ENCODE peak calls at places on chromosomes 7 and 10, in nine cellular contexts. One of them, this sample, is unnamed. For H3K27me3 and H3K4me1, the result is how much of the 10 kb centered on the place peaks cover.

GRCh38 chr7:2099036-2099957 is 133.4 kb downstream of the MAD1L1 start:
- DNase-seq in ascending aorta: no peak
- DNase-seq in SJSA1: no peak
- DNase-seq in pancreas: no peak
- DNase-seq in body of pancreas: no peak
- DNase-seq in small intestine: no peak
- DNase-seq in Peyer's patch: no peak
- DNase-seq in endodermal cell: no peak
- DNase-seq in hepatocyte: no peak
- DNase-seq in this sample: no peak

GRCh38 chr7:134757938-134758337 is 21.5 kb upstream of the CALD1 start:
- DNase-seq in hepatocyte: no peak
- DNase-seq in pancreas: no peak
- DNase-seq in endodermal cell: no peak
- DNase-seq in Peyer's patch: no peak
- DNase-seq in small intestine: no peak
- DNase-seq in body of pancreas: no peak
- DNase-seq in ascending aorta: no peak
- DNase-seq in SJSA1: no peak
- DNase-seq in this sample: no peak

GRCh38 chr10:35398355-35398754 is 62.0 kb downstream of the CCNY start:
- DNase-seq in SJSA1: no peak
- DNase-seq in endodermal cell: no peak
- DNase-seq in small intestine: no peak
- DNase-seq in hepatocyte: no peak
- DNase-seq in Peyer's patch: no peak
- DNase-seq in pancreas: no peak
- DNase-seq in ascending aorta: no peak
- DNase-seq in body of pancreas: no peak
- DNase-seq in this sample: no peak

GRCh38 chr7:34756691-34757090 is 98.7 kb downstream of the NPSR1 start:
- DNase-seq in ascending aorta: no peak
- DNase-seq in SJSA1: no peak
- DNase-seq in Peyer's patch: no peak
- DNase-seq in pancreas: no peak
- DNase-seq in endodermal cell: no peak
- DNase-seq in body of pancreas: no peak
- DNase-seq in hepatocyte: no peak
- DNase-seq in small intestine: no peak
- DNase-seq in this sample: no peak

GRCh38 chr7:90988523-90988922 is 275.7 kb upstream of the FZD1 start:
- DNase-seq in Peyer's patch: no peak
- DNase-seq in ascending aorta: no peak
- DNase-seq in hepatocyte: no peak
- DNase-seq in body of pancreas: no peak
- DNase-seq in SJSA1: no peak
- DNase-seq in pancreas: no peak
- DNase-seq in endodermal cell: no peak
- DNase-seq in small intestine: no peak
- DNase-seq in this sample: no peak

GRCh38 chr10:70863470-70864160 is 24.8 kb downstream of the PCBD1 start:
- DNase-seq in small intestine: no peak
- DNase-seq in SJSA1: peak
- DNase-seq in endodermal cell: no peak
- DNase-seq in pancreas: no peak
- DNase-seq in hepatocyte: no peak
- DNase-seq in ascending aorta: no peak
- DNase-seq in body of pancreas: no peak
- DNase-seq in Peyer's patch: no peak
- DNase-seq in this sample: no peak

GRCh38 chr7:69873512-69873911 is 275.2 kb downstream of the AUTS2 start:
- DNase-seq in hepatocyte: no peak
- DNase-seq in Peyer's patch: no peak
- DNase-seq in body of pancreas: no peak
- DNase-seq in endodermal cell: no peak
- DNase-seq in pancreas: no peak
- DNase-seq in small intestine: no peak
- DNase-seq in SJSA1: no peak
- DNase-seq in ascending aorta: no peak
- DNase-seq in this sample: no peak

GRCh38 chr7:707296-708000 is 19.1 kb upstream of the DNAAF5 start:
- DNase-seq in body of pancreas: no peak
- DNase-seq in hepatocyte: peak
- DNase-seq in ascending aorta: no peak
- DNase-seq in pancreas: no peak
- DNase-seq in small intestine: no peak
- DNase-seq in Peyer's patch: no peak
- DNase-seq in endodermal cell: no peak
- DNase-seq in SJSA1: no peak
- DNase-seq in this sample: no peak

DNA sequence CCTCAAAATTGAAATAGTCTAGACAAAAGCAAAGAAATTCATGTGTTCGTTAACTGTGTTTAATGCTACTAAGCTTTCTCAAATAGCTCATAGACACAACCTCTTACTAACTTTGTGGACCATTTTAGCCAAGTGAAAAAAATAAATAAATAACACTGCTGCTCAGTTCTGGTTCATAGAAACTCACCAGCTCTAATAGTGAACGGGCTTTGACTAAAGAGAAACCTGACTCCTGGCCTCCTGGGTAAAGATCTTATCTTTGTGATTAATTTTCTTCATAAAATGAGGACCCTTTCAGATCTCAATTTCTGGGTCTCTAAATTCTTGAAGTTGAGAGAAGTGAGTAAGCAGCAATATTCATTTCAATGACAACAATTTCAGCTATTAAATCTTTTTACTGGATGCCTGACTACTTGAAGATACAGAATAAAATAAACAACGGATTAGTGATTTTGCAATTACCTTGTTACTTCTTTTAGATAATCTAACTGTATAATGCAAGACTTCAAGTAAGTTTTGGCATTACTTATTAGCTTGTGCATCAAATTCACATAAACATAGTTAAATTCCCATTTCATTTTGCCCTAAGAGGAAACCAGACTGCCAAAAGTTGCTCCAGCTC is 3.1 kb downstream of the CADPS2 start:
- DNase-seq in Peyer's patch: no peak
- DNase-seq in hepatocyte: no peak
- DNase-seq in ascending aorta: no peak
- DNase-seq in small intestine: no peak
- DNase-seq in body of pancreas: no peak
- DNase-seq in endodermal cell: no peak
- DNase-seq in SJSA1: no peak
- DNase-seq in pancreas: no peak
- DNase-seq in this sample: no peak
- H3K27me3 ChIP-seq in Peyer's patch: under half
- H3K27me3 ChIP-seq in hepatocyte: under half
- H3K27me3 ChIP-seq in ascending aorta: under half
- H3K27me3 ChIP-seq in small intestine: under half
- H3K27me3 ChIP-seq in body of pancreas: under half
- H3K27me3 ChIP-seq in endodermal cell: under half
- H3K27me3 ChIP-seq in SJSA1: under half
- H3K27me3 ChIP-seq in pancreas: under half
- H3K27me3 ChIP-seq in this sample: under half

DNA sequence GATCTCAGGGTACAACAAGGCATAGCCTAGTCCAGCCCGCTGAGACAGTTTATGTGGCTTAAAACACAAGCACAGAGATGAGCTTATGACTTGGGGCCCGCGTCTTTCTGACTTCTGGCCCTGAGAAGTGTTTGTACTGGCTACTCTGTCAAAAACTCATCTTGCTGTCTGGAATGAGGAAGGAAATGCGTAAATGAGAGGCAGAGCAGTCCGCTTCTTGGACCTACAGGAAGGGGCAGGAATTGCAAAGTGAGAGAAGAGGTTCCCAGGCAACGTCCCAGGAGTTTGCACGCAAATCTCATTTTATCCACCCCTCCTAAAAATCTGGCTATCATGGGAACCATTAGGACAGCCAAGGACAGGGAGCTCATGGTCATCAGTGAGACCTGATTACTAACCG is 5.5 kb downstream of the ANXA11 start:
- DNase-seq in hepatocyte: peak
- DNase-seq in pancreas: no peak
- DNase-seq in Peyer's patch: no peak
- DNase-seq in endodermal cell: peak
- DNase-seq in small intestine: peak
- DNase-seq in body of pancreas: peak
- DNase-seq in ascending aorta: no peak
- DNase-seq in SJSA1: no peak
- DNase-seq in this sample: peak
- H3K4me3 ChIP-seq in hepatocyte: no peak
- H3K4me3 ChIP-seq in pancreas: no peak
- H3K4me3 ChIP-seq in Peyer's patch: no peak
- H3K4me3 ChIP-seq in endodermal cell: no peak
- H3K4me3 ChIP-seq in small intestine: no peak
- H3K4me3 ChIP-seq in body of pancreas: no peak
- H3K4me3 ChIP-seq in ascending aorta: peak
- H3K4me3 ChIP-seq in SJSA1: no peak
- H3K4me3 ChIP-seq in this sample: no peak

GRCh38 chr7:44272456-44272855 is 52.9 kb downstream of the CAMK2B start:
- DNase-seq in hepatocyte: no peak
- DNase-seq in SJSA1: no peak
- DNase-seq in small intestine: no peak
- DNase-seq in Peyer's patch: no peak
- DNase-seq in ascending aorta: no peak
- DNase-seq in pancreas: no peak
- DNase-seq in endodermal cell: no peak
- DNase-seq in body of pancreas: no peak
- DNase-seq in this sample: no peak

GRCh38 chr7:44267719-44268413 is 57.5 kb downstream of the CAMK2B start:
- DNase-seq in body of pancreas: no peak
- DNase-seq in Peyer's patch: no peak
- DNase-seq in small intestine: no peak
- DNase-seq in SJSA1: no peak
- DNase-seq in ascending aorta: no peak
- DNase-seq in endodermal cell: no peak
- DNase-seq in hepatocyte: no peak
- DNase-seq in pancreas: no peak
- DNase-seq in this sample: no peak

GRCh38 chr7:44268671-44269070 is 56.7 kb downstream of the CAMK2B start:
- DNase-seq in SJSA1: no peak
- DNase-seq in hepatocyte: no peak
- DNase-seq in Peyer's patch: no peak
- DNase-seq in ascending aorta: no peak
- DNase-seq in small intestine: no peak
- DNase-seq in pancreas: no peak
- DNase-seq in endodermal cell: no peak
- DNase-seq in body of pancreas: no peak
- DNase-seq in this sample: no peak

GRCh38 chr7:44269417-44269816 is 56.0 kb downstream of the CAMK2B start:
- DNase-seq in endodermal cell: no peak
- DNase-seq in SJSA1: no peak
- DNase-seq in ascending aorta: no peak
- DNase-seq in hepatocyte: no peak
- DNase-seq in small intestine: no peak
- DNase-seq in body of pancreas: no peak
- DNase-seq in Peyer's patch: no peak
- DNase-seq in pancreas: no peak
- DNase-seq in this sample: no peak

DNA sequence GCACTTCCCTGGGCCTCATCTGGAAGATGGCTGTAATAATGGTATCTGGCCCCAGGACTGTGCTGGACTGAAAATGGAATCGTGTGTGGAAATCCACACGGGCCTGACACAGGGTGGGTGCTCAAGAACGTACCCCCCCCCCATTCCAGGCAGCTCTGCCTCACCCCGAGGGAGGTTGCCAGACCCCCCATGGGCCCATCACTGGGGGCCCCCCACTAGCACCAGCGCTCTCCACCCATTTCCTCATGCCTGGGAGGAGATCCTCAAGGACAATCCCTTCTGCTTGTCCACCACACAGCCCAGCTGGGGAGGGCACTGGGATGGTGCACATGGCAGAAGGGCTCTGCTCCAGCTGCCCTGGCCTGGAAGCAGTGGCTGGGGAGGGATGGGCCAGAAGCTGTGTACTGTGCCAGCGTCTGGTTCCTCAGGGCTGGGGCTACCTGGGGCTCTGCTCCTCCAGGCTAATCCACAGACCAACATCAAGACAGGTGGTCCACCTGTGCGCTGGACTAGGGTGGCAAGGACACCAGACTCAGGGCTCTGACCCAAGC is 55.4 kb downstream of the CAMK2B start:
- DNase-seq in SJSA1: no peak
- DNase-seq in pancreas: no peak
- DNase-seq in ascending aorta: no peak
- DNase-seq in hepatocyte: no peak
- DNase-seq in body of pancreas: no peak
- DNase-seq in Peyer's patch: no peak
- DNase-seq in endodermal cell: no peak
- DNase-seq in small intestine: no peak
- DNase-seq in this sample: no peak
- H3K4me1 ChIP-seq in SJSA1: under half
- H3K4me1 ChIP-seq in pancreas: under half
- H3K4me1 ChIP-seq in ascending aorta: under half
- H3K4me1 ChIP-seq in hepatocyte: under half
- H3K4me1 ChIP-seq in body of pancreas: under half
- H3K4me1 ChIP-seq in Peyer's patch: under half
- H3K4me1 ChIP-seq in endodermal cell: under half
- H3K4me1 ChIP-seq in small intestine: under half
- H3K4me1 ChIP-seq in this sample: under half

GRCh38 chr7:157690833-157691382 is 354.1 kb downstream of the DNAJB6 start:
- DNase-seq in endodermal cell: peak
- DNase-seq in SJSA1: no peak
- DNase-seq in ascending aorta: no peak
- DNase-seq in Peyer's patch: peak
- DNase-seq in pancreas: no peak
- DNase-seq in hepatocyte: no peak
- DNase-seq in body of pancreas: peak
- DNase-seq in small intestine: peak
- DNase-seq in this sample: peak

GRCh38 chr7:157688439-157689268 is 351.9 kb downstream of the DNAJB6 start:
- DNase-seq in SJSA1: no peak
- DNase-seq in hepatocyte: no peak
- DNase-seq in Peyer's patch: peak
- DNase-seq in small intestine: no peak
- DNase-seq in ascending aorta: no peak
- DNase-seq in body of pancreas: no peak
- DNase-seq in pancreas: no peak
- DNase-seq in endodermal cell: peak
- DNase-seq in this sample: no peak

GRCh38 chr7:157691521-157692155 is 354.8 kb downstream of the DNAJB6 start:
- DNase-seq in ascending aorta: no peak
- DNase-seq in body of pancreas: no peak
- DNase-seq in endodermal cell: peak
- DNase-seq in SJSA1: no peak
- DNase-seq in hepatocyte: no peak
- DNase-seq in small intestine: no peak
- DNase-seq in Peyer's patch: peak
- DNase-seq in pancreas: no peak
- DNase-seq in this sample: no peak

GRCh38 chr7:157689269-157690057 is 352.7 kb downstream of the DNAJB6 start:
- DNase-seq in SJSA1: no peak
- DNase-seq in ascending aorta: no peak
- DNase-seq in hepatocyte: no peak
- DNase-seq in body of pancreas: no peak
- DNase-seq in small intestine: no peak
- DNase-seq in endodermal cell: no peak
- DNase-seq in pancreas: no peak
- DNase-seq in Peyer's patch: peak
- DNase-seq in this sample: no peak

DNA sequence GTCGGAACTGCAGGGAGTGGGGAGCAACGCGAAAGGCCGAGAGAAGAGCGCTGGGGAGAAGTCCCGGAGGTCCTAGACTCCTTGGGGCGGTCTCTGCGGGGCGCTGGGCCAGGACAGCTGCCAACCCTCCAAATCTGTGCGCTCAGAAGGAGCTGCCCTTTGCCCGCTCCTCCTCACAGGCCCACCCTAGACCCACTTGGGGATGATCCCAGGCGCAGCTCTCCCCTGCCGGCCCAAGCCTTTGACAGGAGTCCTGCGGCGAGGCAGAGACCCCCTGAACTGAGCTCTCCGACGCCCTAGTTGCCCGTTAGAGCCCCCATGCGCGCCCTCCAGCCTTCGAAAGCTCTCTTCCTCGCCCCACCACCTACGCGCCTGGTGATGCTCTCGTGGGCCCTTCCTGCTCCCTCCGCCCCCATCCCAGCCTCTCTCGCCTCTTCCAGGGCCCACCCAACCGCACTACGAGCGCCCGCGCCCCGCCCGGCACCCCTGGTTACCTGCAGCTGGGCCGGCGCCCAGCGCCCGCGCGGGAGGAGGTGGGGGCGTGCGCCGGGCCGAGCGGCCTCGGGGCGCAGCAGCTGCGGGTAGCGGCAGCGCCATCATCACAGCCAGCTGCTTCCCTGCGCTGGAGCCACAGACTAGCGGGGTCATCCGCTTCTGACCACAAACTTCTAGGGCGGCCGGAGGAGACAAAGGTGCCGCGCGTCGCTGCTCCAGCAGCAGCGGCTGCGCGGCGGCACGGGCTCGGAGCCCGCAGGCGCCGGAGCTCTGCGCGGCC is 353.4 kb downstream of the DNAJB6 start:
- DNase-seq in endodermal cell: peak
- DNase-seq in body of pancreas: no peak
- DNase-seq in small intestine: no peak
- DNase-seq in hepatocyte: no peak
- DNase-seq in SJSA1: no peak
- DNase-seq in ascending aorta: no peak
- DNase-seq in Peyer's patch: peak
- DNase-seq in pancreas: no peak
- DNase-seq in this sample: no peak
- H3K27me3 ChIP-seq in endodermal cell: under half
- H3K27me3 ChIP-seq in body of pancreas: under half
- H3K27me3 ChIP-seq in small intestine: under half
- H3K27me3 ChIP-seq in hepatocyte: half or more
- H3K27me3 ChIP-seq in SJSA1: under half
- H3K27me3 ChIP-seq in ascending aorta: under half
- H3K27me3 ChIP-seq in Peyer's patch: under half
- H3K27me3 ChIP-seq in pancreas: under half
- H3K27me3 ChIP-seq in this sample: under half